ENCODE peak calls at places on chromosomes 5 and 9, in ten cellular contexts. One of them, this sample, is unnamed.

GRCh38 chr5:50702615-50703325 is 36.3 kb downstream of the PARP8 start:
- DNase-seq in B cell: peak
- DNase-seq in heart right ventricle: no peak
- DNase-seq in dorsolateral prefrontal cortex: no peak
- DNase-seq in endothelial cell: no peak
- DNase-seq in body of pancreas: no peak
- DNase-seq in H9: no peak
- DNase-seq in Peyer's patch: no peak
- DNase-seq in fibroblast of pulmonary artery: no peak
- DNase-seq in kidney: no peak
- DNase-seq in this sample: no peak

GRCh38 chr9:25990376-25990775 is 312.1 kb upstream of the TUSC1 start:
- DNase-seq in B cell: no peak
- DNase-seq in heart right ventricle: no peak
- DNase-seq in dorsolateral prefrontal cortex: no peak
- DNase-seq in endothelial cell: no peak
- DNase-seq in body of pancreas: no peak
- DNase-seq in H9: no peak
- DNase-seq in Peyer's patch: no peak
- DNase-seq in fibroblast of pulmonary artery: no peak
- DNase-seq in kidney: no peak
- DNase-seq in this sample: no peak

GRCh38 chr5:134263801-134264200 is 37.9 kb upstream of the PPP2CA start:
- DNase-seq in B cell: no peak
- DNase-seq in heart right ventricle: no peak
- DNase-seq in dorsolateral prefrontal cortex: no peak
- DNase-seq in endothelial cell: no peak
- DNase-seq in body of pancreas: no peak
- DNase-seq in H9: no peak
- DNase-seq in Peyer's patch: no peak
- DNase-seq in fibroblast of pulmonary artery: no peak
- DNase-seq in kidney: no peak
- DNase-seq in this sample: no peak

GRCh38 chr9:16986441-16987387 is 116.2 kb upstream of the BNC2 start:
- DNase-seq in B cell: no peak
- DNase-seq in heart right ventricle: no peak
- DNase-seq in dorsolateral prefrontal cortex: no peak
- DNase-seq in endothelial cell: no peak
- DNase-seq in body of pancreas: no peak
- DNase-seq in H9: no peak
- DNase-seq in Peyer's patch: no peak
- DNase-seq in fibroblast of pulmonary artery: peak
- DNase-seq in kidney: no peak
- DNase-seq in this sample: no peak

GRCh38 chr9:99820330-99821186 is 1.1 kb upstream of the NR4A3 start:
- DNase-seq in B cell: peak
- DNase-seq in heart right ventricle: peak
- DNase-seq in dorsolateral prefrontal cortex: peak
- DNase-seq in endothelial cell: no peak
- DNase-seq in body of pancreas: peak
- DNase-seq in H9: no peak
- DNase-seq in Peyer's patch: no peak
- DNase-seq in fibroblast of pulmonary artery: peak
- DNase-seq in kidney: peak
- DNase-seq in this sample: peak

GRCh38 chr5:145975361-145976066 is 39.1 kb downstream of the SH3RF2 start:
- DNase-seq in B cell: no peak
- DNase-seq in heart right ventricle: no peak
- DNase-seq in dorsolateral prefrontal cortex: no peak
- DNase-seq in endothelial cell: no peak
- DNase-seq in body of pancreas: peak
- DNase-seq in H9: no peak
- DNase-seq in Peyer's patch: no peak
- DNase-seq in fibroblast of pulmonary artery: peak
- DNase-seq in kidney: no peak
- DNase-seq in this sample: peak

GRCh38 chr9:99299214-99300102 is 77.4 kb downstream of the SEC61B start:
- DNase-seq in B cell: no peak
- DNase-seq in heart right ventricle: no peak
- DNase-seq in dorsolateral prefrontal cortex: no peak
- DNase-seq in endothelial cell: no peak
- DNase-seq in body of pancreas: no peak
- DNase-seq in H9: no peak
- DNase-seq in Peyer's patch: no peak
- DNase-seq in fibroblast of pulmonary artery: peak
- DNase-seq in kidney: no peak
- DNase-seq in this sample: no peak

GRCh38 chr5:133446440-133446839 is 165.9 kb downstream of the FSTL4 start:
- DNase-seq in B cell: no peak
- DNase-seq in heart right ventricle: no peak
- DNase-seq in dorsolateral prefrontal cortex: no peak
- DNase-seq in endothelial cell: no peak
- DNase-seq in body of pancreas: no peak
- DNase-seq in H9: no peak
- DNase-seq in Peyer's patch: no peak
- DNase-seq in fibroblast of pulmonary artery: no peak
- DNase-seq in kidney: no peak
- DNase-seq in this sample: no peak

GRCh38 chr5:163504091-163504931 is 1.1 kb upstream of the MAT2B start:
- DNase-seq in B cell: peak
- DNase-seq in heart right ventricle: peak
- DNase-seq in dorsolateral prefrontal cortex: peak
- DNase-seq in endothelial cell: peak
- DNase-seq in body of pancreas: peak
- DNase-seq in H9: no peak
- DNase-seq in Peyer's patch: peak
- DNase-seq in fibroblast of pulmonary artery: peak
- DNase-seq in kidney: no peak
- DNase-seq in this sample: peak

GRCh38 chr9:96344458-96345180 is 38.9 kb downstream of the SLC35D2 start:
- DNase-seq in B cell: no peak
- DNase-seq in heart right ventricle: peak
- DNase-seq in dorsolateral prefrontal cortex: peak
- DNase-seq in endothelial cell: no peak
- DNase-seq in body of pancreas: peak
- DNase-seq in H9: peak
- DNase-seq in Peyer's patch: peak
- DNase-seq in fibroblast of pulmonary artery: peak
- DNase-seq in kidney: no peak
- DNase-seq in this sample: no peak

DNA sequence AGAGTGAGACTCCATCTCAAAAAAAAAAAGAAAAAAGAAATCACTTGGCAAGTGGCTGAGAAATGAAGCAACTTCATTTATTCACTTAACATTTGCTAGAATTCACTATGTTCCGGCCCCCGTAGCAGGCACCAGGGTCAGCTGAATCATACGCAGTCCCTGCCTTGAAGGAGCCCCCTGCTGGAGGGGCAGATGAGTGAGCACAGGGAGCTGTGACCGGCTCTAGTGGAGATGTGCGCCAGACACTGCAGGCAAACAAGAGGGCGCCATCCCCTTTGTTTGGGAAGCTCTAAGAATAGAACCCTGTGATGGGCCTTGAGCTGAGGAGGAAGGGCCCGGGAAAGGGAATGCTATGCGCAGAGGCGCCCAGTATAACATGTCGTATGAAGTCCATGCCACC is 20.2 kb upstream of the RPL26L1 start:
- DNase-seq in B cell: no peak
- DNase-seq in heart right ventricle: no peak
- DNase-seq in dorsolateral prefrontal cortex: no peak
- DNase-seq in endothelial cell: peak
- DNase-seq in body of pancreas: peak
- DNase-seq in H9: peak
- DNase-seq in Peyer's patch: peak
- DNase-seq in fibroblast of pulmonary artery: peak
- DNase-seq in kidney: peak
- DNase-seq in this sample: no peak
- TF ChIP-seq CTCF in B cell: no peak
- TF ChIP-seq CTCF in heart right ventricle: peak
- TF ChIP-seq CTCF in dorsolateral prefrontal cortex: no peak
- TF ChIP-seq CTCF in endothelial cell: peak
- TF ChIP-seq CTCF in body of pancreas: no peak
- TF ChIP-seq CTCF in H9: peak
- TF ChIP-seq CTCF in Peyer's patch: no peak
- TF ChIP-seq CTCF in fibroblast of pulmonary artery: peak
- TF ChIP-seq CTCF in kidney: no peak
- TF ChIP-seq CTCF in this sample: peak

GRCh38 chr5:135993248-135993893 is 35.4 kb upstream of the TGFBI start:
- DNase-seq in B cell: no peak
- DNase-seq in heart right ventricle: no peak
- DNase-seq in dorsolateral prefrontal cortex: no peak
- DNase-seq in endothelial cell: no peak
- DNase-seq in body of pancreas: no peak
- DNase-seq in H9: no peak
- DNase-seq in Peyer's patch: no peak
- DNase-seq in fibroblast of pulmonary artery: peak
- DNase-seq in kidney: no peak
- DNase-seq in this sample: no peak

GRCh38 chr5:135990518-135991240 is 35.9 kb upstream of the LECT2 start:
- DNase-seq in B cell: no peak
- DNase-seq in heart right ventricle: no peak
- DNase-seq in dorsolateral prefrontal cortex: no peak
- DNase-seq in endothelial cell: no peak
- DNase-seq in body of pancreas: no peak
- DNase-seq in H9: no peak
- DNase-seq in Peyer's patch: no peak
- DNase-seq in fibroblast of pulmonary artery: no peak
- DNase-seq in kidney: no peak
- DNase-seq in this sample: no peak

GRCh38 chr5:135991381-135991907 is 36.7 kb upstream of the LECT2 start:
- DNase-seq in B cell: no peak
- DNase-seq in heart right ventricle: no peak
- DNase-seq in dorsolateral prefrontal cortex: no peak
- DNase-seq in endothelial cell: no peak
- DNase-seq in body of pancreas: no peak
- DNase-seq in H9: no peak
- DNase-seq in Peyer's patch: no peak
- DNase-seq in fibroblast of pulmonary artery: no peak
- DNase-seq in kidney: no peak
- DNase-seq in this sample: no peak

GRCh38 chr5:135986891-135987401 is 32.2 kb upstream of the LECT2 start:
- DNase-seq in B cell: no peak
- DNase-seq in heart right ventricle: no peak
- DNase-seq in dorsolateral prefrontal cortex: no peak
- DNase-seq in endothelial cell: no peak
- DNase-seq in body of pancreas: no peak
- DNase-seq in H9: no peak
- DNase-seq in Peyer's patch: no peak
- DNase-seq in fibroblast of pulmonary artery: no peak
- DNase-seq in kidney: no peak
- DNase-seq in this sample: no peak

GRCh38 chr5:135989686-135990085 is 34.9 kb upstream of the LECT2 start:
- DNase-seq in B cell: no peak
- DNase-seq in heart right ventricle: no peak
- DNase-seq in dorsolateral prefrontal cortex: no peak
- DNase-seq in endothelial cell: no peak
- DNase-seq in body of pancreas: no peak
- DNase-seq in H9: no peak
- DNase-seq in Peyer's patch: no peak
- DNase-seq in fibroblast of pulmonary artery: no peak
- DNase-seq in kidney: no peak
- DNase-seq in this sample: no peak
- TF ChIP-seq CTCF in B cell: no peak
- TF ChIP-seq CTCF in heart right ventricle: no peak
- TF ChIP-seq CTCF in dorsolateral prefrontal cortex: no peak
- TF ChIP-seq CTCF in endothelial cell: no peak
- TF ChIP-seq CTCF in body of pancreas: no peak
- TF ChIP-seq CTCF in H9: no peak
- TF ChIP-seq CTCF in Peyer's patch: no peak
- TF ChIP-seq CTCF in fibroblast of pulmonary artery: no peak
- TF ChIP-seq CTCF in kidney: no peak
- TF ChIP-seq CTCF in this sample: peak

GRCh38 chr5:140791111-140791510 is 3.5 kb upstream of the PCDHA2 start:
- DNase-seq in B cell: no peak
- DNase-seq in heart right ventricle: no peak
- DNase-seq in dorsolateral prefrontal cortex: no peak
- DNase-seq in endothelial cell: no peak
- DNase-seq in body of pancreas: no peak
- DNase-seq in H9: no peak
- DNase-seq in Peyer's patch: no peak
- DNase-seq in fibroblast of pulmonary artery: no peak
- DNase-seq in kidney: no peak
- DNase-seq in this sample: no peak

GRCh38 chr5:140780512-140780911 is 5.4 kb upstream of the PCDHA1 start:
- DNase-seq in B cell: no peak
- DNase-seq in heart right ventricle: no peak
- DNase-seq in dorsolateral prefrontal cortex: no peak
- DNase-seq in endothelial cell: no peak
- DNase-seq in body of pancreas: no peak
- DNase-seq in H9: no peak
- DNase-seq in Peyer's patch: no peak
- DNase-seq in fibroblast of pulmonary artery: no peak
- DNase-seq in kidney: no peak
- DNase-seq in this sample: no peak

GRCh38 chr5:140785905-140786686 is at the start of gene PCDHA1:
- DNase-seq in B cell: no peak
- DNase-seq in heart right ventricle: no peak
- DNase-seq in dorsolateral prefrontal cortex: no peak
- DNase-seq in endothelial cell: no peak
- DNase-seq in body of pancreas: no peak
- DNase-seq in H9: no peak
- DNase-seq in Peyer's patch: no peak
- DNase-seq in fibroblast of pulmonary artery: no peak
- DNase-seq in kidney: no peak
- DNase-seq in this sample: no peak
- TF ChIP-seq CTCF in B cell: no peak
- TF ChIP-seq CTCF in heart right ventricle: no peak
- TF ChIP-seq CTCF in dorsolateral prefrontal cortex: peak
- TF ChIP-seq CTCF in endothelial cell: no peak
- TF ChIP-seq CTCF in body of pancreas: no peak
- TF ChIP-seq CTCF in H9: peak
- TF ChIP-seq CTCF in Peyer's patch: no peak
- TF ChIP-seq CTCF in fibroblast of pulmonary artery: no peak
- TF ChIP-seq CTCF in kidney: no peak
- TF ChIP-seq CTCF in this sample: no peak

GRCh38 chr5:23820764-23821471 is 313.5 kb downstream of the PRDM9 start:
- DNase-seq in B cell: no peak
- DNase-seq in heart right ventricle: no peak
- DNase-seq in dorsolateral prefrontal cortex: no peak
- DNase-seq in endothelial cell: no peak
- DNase-seq in body of pancreas: no peak
- DNase-seq in H9: no peak
- DNase-seq in Peyer's patch: no peak
- DNase-seq in fibroblast of pulmonary artery: peak
- DNase-seq in kidney: no peak
- DNase-seq in this sample: no peak
- TF ChIP-seq CTCF in B cell: no peak
- TF ChIP-seq CTCF in heart right ventricle: peak
- TF ChIP-seq CTCF in dorsolateral prefrontal cortex: no peak
- TF ChIP-seq CTCF in endothelial cell: peak
- TF ChIP-seq CTCF in body of pancreas: no peak
- TF ChIP-seq CTCF in H9: peak
- TF ChIP-seq CTCF in Peyer's patch: no peak
- TF ChIP-seq CTCF in fibroblast of pulmonary artery: peak
- TF ChIP-seq CTCF in kidney: peak
- TF ChIP-seq CTCF in this sample: peak

This sample was measured in right lobe of liver.